ENCODE peak calls at places on chromosome 6, in ten cellular contexts. O, W, C, I, S, H, Z, F, T and K are unnamed samples.

GRCh38 chr6:142207265-142207877 is 60.3 kb downstream of the VTA1 start:
- DNase-seq in W (peak; percentile 63), I (peak; percentile 69), S (no peak), H (no peak), Z (peak; percentile 42), C (peak; percentile 45), T (peak; percentile 81), O (peak; percentile 30), F (no peak), K (peak; percentile 65)

GRCh38 chr6:12709116-12709515 is 7.5 kb upstream of the PHACTR1 start:
- DNase-seq in W (no peak), C (no peak), O (no peak), I (no peak), T (peak; percentile 18), H (no peak), S (no peak), F (no peak), Z (no peak), K (peak; percentile 19)

GRCh38 chr6:4093288-4093687 is 14.4 kb upstream of the FAM217A start:
- DNase-seq in S (no peak), Z (no peak), O (no peak), C (no peak), I (no peak), W (no peak), T (no peak), F (no peak), H (no peak), K (no peak)

GRCh38 chr6:31947864-31948263 is 2.0 kb downstream of the CFB start:
- DNase-seq in Z (no peak), S (no peak), H (no peak), W (no peak), O (no peak), I (no peak), C (no peak), T (no peak), F (no peak), K (no peak)

GRCh38 chr6:142566628-142567396 is 265.0 kb downstream of the ADGRG6 start:
- DNase-seq in O (peak; percentile 66), S (no peak), W (peak; percentile 92), T (peak; percentile 64), F (peak; percentile 12), Z (peak; percentile 42), C (peak; percentile 35), I (peak; percentile 71), H (no peak), K (peak; percentile 74)

GRCh38 chr6:63764318-63764916 is 128.8 kb downstream of the PHF3 start:
- DNase-seq in I (peak; percentile 74), W (no peak), O (no peak), S (no peak), C (no peak), T (peak; percentile 61), H (no peak), F (no peak), Z (no peak), K (peak; percentile 60)

GRCh38 chr6:109081516-109081915 is 13.1 kb downstream of the SESN1 start:
- DNase-seq in H (no peak), I (no peak), T (no peak), S (no peak), F (no peak), C (no peak), W (no peak), O (no peak), Z (no peak), K (no peak)

GRCh38 chr6:67952948-67953347 is 682.1 kb upstream of the ADGRB3 start:
- DNase-seq in Z (no peak), H (no peak), T (peak; percentile 16), S (no peak), W (no peak), C (no peak), F (no peak), O (no peak), I (no peak), K (no peak)

GRCh38 chr6:153503810-153504209 is 372.7 kb upstream of the RGS17 start:
- DNase-seq in O (no peak), Z (no peak), S (no peak), I (peak; percentile 12), W (peak; percentile 52), H (no peak), F (no peak), C (peak; percentile 18), T (no peak), K (no peak)

GRCh38 chr6:73728548-73729205 is 32.7 kb downstream of the CD109 start:
- DNase-seq in F (no peak), C (no peak), S (no peak), T (no peak), O (no peak), H (no peak), W (no peak), Z (no peak), I (no peak), K (no peak)

GRCh38 chr6:113558966-113559365 is 298.2 kb upstream of the MARCKS start:
- DNase-seq in I (peak; percentile 23), H (no peak), W (no peak), S (no peak), O (no peak), T (peak; percentile 59), Z (no peak), C (no peak), F (no peak), K (peak; percentile 40)

GRCh38 chr6:133553652-133554051 is 312.5 kb downstream of the EYA4 start:
- DNase-seq in F (peak; percentile 39), I (peak; percentile 66), H (no peak), W (no peak), S (no peak), O (peak; percentile 32), T (peak; percentile 79), Z (peak; percentile 47), C (peak; percentile 25), K (peak; percentile 76)

GRCh38 chr6:113190170-113190569 is 667.0 kb upstream of the MARCKS start:
- DNase-seq in I (peak; percentile 18), W (no peak), H (no peak), F (no peak), C (peak; percentile 12), O (no peak), S (no peak), T (peak; percentile 17), Z (no peak), K (peak; percentile 23)

GRCh38 chr6:3355358-3356055 is 96.8 kb downstream of the PSMG4 start:
- DNase-seq in F (peak; percentile 63), W (no peak), C (peak; percentile 66), O (no peak), I (peak; percentile 30), S (no peak), H (no peak), T (no peak), Z (peak; percentile 32), K (no peak)

GRCh38 chr6:163366288-163366687 is 48.2 kb upstream of the QKI start:
- DNase-seq in C (no peak), H (no peak), I (no peak), T (no peak), F (no peak), W (no peak), O (no peak), S (no peak), Z (no peak), K (no peak)

DNA sequence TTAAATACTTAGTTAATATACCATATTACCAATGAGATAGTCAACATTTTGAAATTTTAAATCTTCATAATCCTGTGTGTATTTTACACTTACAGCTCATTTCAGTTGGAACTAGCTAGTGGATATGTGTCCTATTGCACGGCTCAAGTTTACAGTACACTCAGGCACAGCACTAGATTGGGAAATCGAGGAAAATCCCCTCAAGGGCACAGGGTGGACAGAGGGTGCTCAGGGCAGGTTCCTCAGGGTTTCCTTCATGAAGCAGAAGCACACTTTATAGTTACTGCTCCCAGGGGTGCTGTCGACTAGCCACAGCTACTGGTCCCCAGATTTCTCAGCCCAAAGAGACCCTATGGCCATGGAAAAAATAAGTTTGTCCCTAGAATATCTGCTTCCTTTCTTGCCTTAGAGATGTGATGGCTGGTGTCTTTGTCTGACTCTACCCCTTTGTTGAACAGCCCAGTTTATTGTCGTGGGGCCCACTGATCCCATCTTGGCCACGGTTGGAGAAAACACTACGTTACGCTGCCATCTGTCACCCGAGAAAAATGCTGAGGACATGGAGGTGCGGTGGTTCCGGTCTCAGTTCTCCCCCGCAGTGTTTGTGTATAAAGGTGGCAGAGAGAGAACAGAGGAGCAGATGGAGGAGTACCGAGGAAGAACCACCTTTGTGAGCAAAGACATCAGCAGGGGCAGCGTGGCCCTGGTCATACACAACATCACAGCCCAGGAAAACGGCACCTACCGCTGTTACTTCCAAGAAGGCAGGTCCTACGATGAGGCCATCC is 1.5 kb downstream of the BTN2A1 start:
- DNase-seq in C (no peak), T (no peak), O (no peak), S (no peak), W (no peak), Z (no peak), F (no peak), I (no peak), H (no peak), K (no peak)
- H3K4me3 ChIP-seq in C (no peak overlapping the region), T (no peak overlapping the region), O (peak overlapping the region; percentile 8), S (peak overlapping the region; percentile 80), W (no peak overlapping the region), Z (peak overlapping the region; percentile 62), F (peak overlapping the region; percentile 81), I (peak overlapping the region; percentile 78), H (peak overlapping the region; percentile 87), K (peak overlapping the region; percentile 98)

GRCh38 chr6:5214570-5215052 is 46.1 kb downstream of the LYRM4 start:
- DNase-seq in F (no peak), I (peak; percentile 58), T (peak; percentile 92), H (no peak), W (peak; percentile 90), Z (peak; percentile 34), O (peak; percentile 54), S (no peak), C (peak; percentile 91), K (peak; percentile 37)
- TF ChIP-seq CTCF in F (no peak), I (peak; percentile 87), T (peak; percentile 78), H (peak; percentile 55), W (peak; percentile 96), Z (peak; percentile 37), O (peak; percentile 67), S (no peak), C (peak; percentile 99), K (peak; percentile 69)

DNA sequence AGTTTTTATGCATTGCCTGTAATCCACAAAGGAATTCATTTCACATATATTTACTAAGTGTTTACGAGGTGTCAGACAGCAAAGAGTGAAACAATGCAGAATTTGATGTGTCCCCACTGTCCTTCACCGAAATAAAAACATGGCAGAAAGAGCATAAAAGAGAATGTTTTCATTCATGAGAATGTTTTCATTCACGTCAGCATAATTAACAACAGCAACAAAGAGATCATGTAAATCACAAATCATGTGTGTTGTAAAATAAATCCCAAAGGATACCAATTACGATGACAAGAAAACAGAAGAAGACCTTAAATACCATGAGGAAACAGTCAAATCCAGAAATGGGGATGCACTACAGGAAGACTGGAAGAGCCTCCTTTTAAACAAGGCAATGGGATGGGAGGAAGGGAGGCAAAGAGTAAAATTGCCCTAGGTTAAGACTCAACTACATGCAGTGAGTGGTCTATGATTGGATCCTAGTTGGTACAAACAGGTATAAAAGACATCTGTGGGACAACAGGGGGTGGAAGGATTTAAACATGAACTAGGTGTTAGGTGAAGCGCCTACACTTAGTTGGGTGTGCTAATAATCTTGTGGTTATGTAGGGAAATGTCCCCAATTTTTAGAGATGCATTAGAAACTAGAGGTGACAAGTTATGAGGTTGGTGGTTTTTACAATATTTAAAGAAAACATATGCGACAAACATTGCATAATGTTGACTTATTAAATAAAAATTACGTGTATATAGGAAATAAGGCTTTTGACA is 1.5 kb downstream of the ZSCAN31 start:
- DNase-seq in Z (no peak), T (no peak), O (no peak), C (no peak), F (no peak), I (no peak), S (no peak), W (no peak), H (no peak), K (no peak)
- H3K4me3 ChIP-seq in Z (peak overlapping the region; percentile 66), T (no peak overlapping the region), O (peak overlapping the region; percentile 93), C (no peak overlapping the region), F (peak overlapping the region; percentile 32), I (peak overlapping the region; percentile 75), S (peak overlapping the region; percentile 45), W (peak overlapping the region; percentile 91), H (peak overlapping the region; percentile 78), K (no peak overlapping the region)

GRCh38 chr6:34194770-34195169 is 41.9 kb upstream of the HMGA1 start:
- DNase-seq in O (no peak), T (no peak), Z (no peak), I (no peak), F (no peak), W (no peak), S (no peak), C (no peak), H (no peak), K (no peak)
- TF ChIP-seq CTCF in O (peak; percentile 9), T (peak; percentile 18), Z (no peak), I (peak; percentile 38), F (no peak), W (peak; percentile 52), S (no peak), C (peak; percentile 63), H (no peak), K (no peak)